ENCODE peak calls at places on chromosome 4, in eight cellular contexts. One of them, this sample, is unnamed.

GRCh38 chr4:602559-602942 is 22.8 kb upstream of the PDE6B start:
- DNase-seq in transverse colon: peak; percentile 88
- DNase-seq in upper lobe of left lung: peak; percentile 85
- DNase-seq in A549: peak; percentile 14
- DNase-seq in suprapubic skin: no peak
- DNase-seq in K562: peak; percentile 68
- DNase-seq in SK-N-SH: peak; percentile 79
- DNase-seq in ovary: no peak
- DNase-seq in this sample: no peak

GRCh38 chr4:126530996-126531585 is 1101.7 kb upstream of the INTU start:
- DNase-seq in A549: no peak
- DNase-seq in ovary: no peak
- DNase-seq in SK-N-SH: no peak
- DNase-seq in K562: no peak
- DNase-seq in upper lobe of left lung: no peak
- DNase-seq in suprapubic skin: no peak
- DNase-seq in transverse colon: no peak
- DNase-seq in this sample: no peak

GRCh38 chr4:68272860-68273259 is 27.4 kb upstream of the TMPRSS11B start:
- DNase-seq in upper lobe of left lung: no peak
- DNase-seq in A549: no peak
- DNase-seq in suprapubic skin: no peak
- DNase-seq in K562: no peak
- DNase-seq in SK-N-SH: no peak
- DNase-seq in transverse colon: no peak
- DNase-seq in ovary: no peak
- DNase-seq in this sample: no peak

GRCh38 chr4:25486171-25486570 is 109.1 kb downstream of the ANAPC4 start:
- DNase-seq in K562: no peak
- DNase-seq in SK-N-SH: no peak
- DNase-seq in transverse colon: no peak
- DNase-seq in upper lobe of left lung: no peak
- DNase-seq in ovary: no peak
- DNase-seq in A549: peak; percentile 21
- DNase-seq in suprapubic skin: no peak
- DNase-seq in this sample: no peak

GRCh38 chr4:41015031-41015675 is 199.2 kb downstream of the APBB2 start:
- DNase-seq in K562: no peak
- DNase-seq in ovary: no peak
- DNase-seq in SK-N-SH: no peak
- DNase-seq in A549: no peak
- DNase-seq in transverse colon: no peak
- DNase-seq in upper lobe of left lung: no peak
- DNase-seq in suprapubic skin: no peak
- DNase-seq in this sample: no peak

GRCh38 chr4:54654753-54655152 is 3.0 kb upstream of the KIT start:
- DNase-seq in transverse colon: no peak
- DNase-seq in suprapubic skin: no peak
- DNase-seq in ovary: no peak
- DNase-seq in K562: no peak
- DNase-seq in upper lobe of left lung: no peak
- DNase-seq in A549: no peak
- DNase-seq in SK-N-SH: no peak
- DNase-seq in this sample: no peak

GRCh38 chr4:185890196-185890595 is 78.2 kb upstream of the SORBS2 start:
- DNase-seq in ovary: no peak
- DNase-seq in suprapubic skin: no peak
- DNase-seq in A549: no peak
- DNase-seq in transverse colon: no peak
- DNase-seq in K562: no peak
- DNase-seq in upper lobe of left lung: no peak
- DNase-seq in SK-N-SH: no peak
- DNase-seq in this sample: no peak

GRCh38 chr4:78766650-78767049 is 9.5 kb upstream of the BMP2K start:
- DNase-seq in SK-N-SH: no peak
- DNase-seq in K562: no peak
- DNase-seq in suprapubic skin: no peak
- DNase-seq in ovary: no peak
- DNase-seq in upper lobe of left lung: no peak
- DNase-seq in transverse colon: no peak
- DNase-seq in A549: no peak
- DNase-seq in this sample: no peak

GRCh38 chr4:174398728-174399127 is 115.0 kb downstream of the CEP44 start:
- DNase-seq in transverse colon: no peak
- DNase-seq in A549: peak; percentile 51
- DNase-seq in ovary: no peak
- DNase-seq in upper lobe of left lung: no peak
- DNase-seq in SK-N-SH: no peak
- DNase-seq in suprapubic skin: no peak
- DNase-seq in K562: peak; percentile 22
- DNase-seq in this sample: no peak

GRCh38 chr4:73257242-73257994 is 1.2 kb downstream of the ANKRD17 start:
- DNase-seq in SK-N-SH: peak; percentile 66
- DNase-seq in K562: peak; percentile 86
- DNase-seq in A549: peak; percentile 79
- DNase-seq in ovary: peak; percentile 71
- DNase-seq in suprapubic skin: peak; percentile 83
- DNase-seq in transverse colon: peak; percentile 85
- DNase-seq in upper lobe of left lung: no peak
- DNase-seq in this sample: peak; percentile 60

GRCh38 chr4:77820836-77821561 is 1.8 kb upstream of the CNOT6L start:
- DNase-seq in SK-N-SH: peak; percentile 15
- DNase-seq in transverse colon: no peak
- DNase-seq in upper lobe of left lung: no peak
- DNase-seq in A549: no peak
- DNase-seq in K562: no peak
- DNase-seq in ovary: no peak
- DNase-seq in suprapubic skin: no peak
- DNase-seq in this sample: no peak

GRCh38 chr4:39613093-39613656 is 25.5 kb downstream of the SMIM14 start:
- DNase-seq in suprapubic skin: no peak
- DNase-seq in transverse colon: no peak
- DNase-seq in A549: peak; percentile 31
- DNase-seq in upper lobe of left lung: no peak
- DNase-seq in K562: no peak
- DNase-seq in ovary: no peak
- DNase-seq in SK-N-SH: no peak
- DNase-seq in this sample: no peak

GRCh38 chr4:11297201-11297600 is 131.5 kb downstream of the HS3ST1 start:
- DNase-seq in ovary: no peak
- DNase-seq in transverse colon: no peak
- DNase-seq in K562: no peak
- DNase-seq in upper lobe of left lung: no peak
- DNase-seq in SK-N-SH: no peak
- DNase-seq in suprapubic skin: no peak
- DNase-seq in A549: no peak
- DNase-seq in this sample: no peak

GRCh38 chr4:47899639-47900038 is 14.7 kb downstream of the NFXL1 start:
- DNase-seq in K562: no peak
- DNase-seq in suprapubic skin: no peak
- DNase-seq in transverse colon: no peak
- DNase-seq in A549: no peak
- DNase-seq in SK-N-SH: no peak
- DNase-seq in ovary: no peak
- DNase-seq in upper lobe of left lung: no peak
- DNase-seq in this sample: no peak

GRCh38 chr4:40255722-40256281 is 59.0 kb downstream of the RHOH start:
- DNase-seq in ovary: no peak
- DNase-seq in upper lobe of left lung: no peak
- DNase-seq in transverse colon: no peak
- DNase-seq in suprapubic skin: no peak
- DNase-seq in K562: peak; percentile 23
- DNase-seq in A549: peak; percentile 96
- DNase-seq in SK-N-SH: no peak
- DNase-seq in this sample: no peak

GRCh38 chr4:17347445-17347844 is 164.4 kb downstream of the QDPR start:
- DNase-seq in ovary: no peak
- DNase-seq in K562: peak; percentile 46
- DNase-seq in A549: peak; percentile 3
- DNase-seq in suprapubic skin: no peak
- DNase-seq in SK-N-SH: peak; percentile 46
- DNase-seq in upper lobe of left lung: no peak
- DNase-seq in transverse colon: no peak
- DNase-seq in this sample: peak; percentile 48

GRCh38 chr4:75968084-75968483 is 22.7 kb downstream of the SDAD1 start:
- DNase-seq in K562: no peak
- DNase-seq in transverse colon: no peak
- DNase-seq in A549: no peak
- DNase-seq in ovary: no peak
- DNase-seq in SK-N-SH: no peak
- DNase-seq in upper lobe of left lung: no peak
- DNase-seq in suprapubic skin: no peak
- DNase-seq in this sample: no peak

GRCh38 chr4:1419708-1420107 is 13.5 kb upstream of the NKX1-1 start:
- DNase-seq in K562: no peak
- DNase-seq in upper lobe of left lung: no peak
- DNase-seq in A549: no peak
- DNase-seq in transverse colon: no peak
- DNase-seq in suprapubic skin: no peak
- DNase-seq in ovary: no peak
- DNase-seq in SK-N-SH: no peak
- DNase-seq in this sample: no peak

DNA sequence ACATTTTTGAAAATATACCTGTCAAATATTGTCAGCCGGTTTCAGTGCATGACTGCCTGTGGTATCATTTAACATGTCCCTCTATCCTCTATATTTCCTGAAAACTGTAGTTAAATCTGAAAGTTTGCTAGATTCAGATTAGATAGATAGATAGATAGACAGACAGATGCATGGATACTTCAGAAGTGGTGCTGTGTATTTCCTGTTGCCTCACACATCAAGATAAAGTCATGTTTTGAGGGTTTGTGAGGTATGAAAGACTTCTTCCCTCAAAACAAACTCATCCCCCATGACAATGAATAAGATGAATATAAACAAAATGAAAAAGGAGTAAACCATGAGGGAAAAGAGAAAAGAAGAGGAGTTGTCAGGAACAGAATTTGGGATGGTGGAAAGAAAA is 6.0 kb upstream of the BST1 start:
- DNase-seq in A549: no peak
- DNase-seq in K562: no peak
- DNase-seq in ovary: no peak
- DNase-seq in suprapubic skin: no peak
- DNase-seq in SK-N-SH: no peak
- DNase-seq in upper lobe of left lung: no peak
- DNase-seq in transverse colon: no peak
- DNase-seq in this sample: no peak
- H3K4me1 ChIP-seq in A549: peaks cover 46% of the 10 kb centered on the region
- H3K4me1 ChIP-seq in K562: no peaks in the 10 kb centered on the region
- H3K4me1 ChIP-seq in ovary: no peaks in the 10 kb centered on the region
- H3K4me1 ChIP-seq in suprapubic skin: no peaks in the 10 kb centered on the region
- H3K4me1 ChIP-seq in SK-N-SH: no peaks in the 10 kb centered on the region
- H3K4me1 ChIP-seq in upper lobe of left lung: no peaks in the 10 kb centered on the region
- H3K4me1 ChIP-seq in transverse colon: no peaks in the 10 kb centered on the region
- H3K4me1 ChIP-seq in this sample: peaks cover 5% of the 10 kb centered on the region

DNA sequence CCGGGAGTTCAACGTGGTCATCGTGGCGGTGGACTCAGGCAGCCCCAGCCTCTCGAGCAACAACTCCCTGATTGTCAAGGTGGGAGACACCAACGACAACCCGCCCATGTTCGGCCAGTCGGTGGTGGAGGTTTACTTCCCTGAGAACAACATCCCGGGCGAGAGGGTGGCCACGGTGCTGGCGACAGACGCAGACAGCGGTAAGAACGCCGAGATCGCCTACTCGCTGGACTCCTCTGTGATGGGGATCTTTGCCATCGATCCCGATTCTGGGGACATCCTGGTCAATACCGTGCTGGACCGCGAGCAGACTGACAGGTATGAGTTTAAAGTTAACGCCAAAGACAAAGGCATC is 2.7 kb downstream of the PCDH7 start:
- DNase-seq in transverse colon: no peak
- DNase-seq in K562: no peak
- DNase-seq in A549: no peak
- DNase-seq in suprapubic skin: no peak
- DNase-seq in SK-N-SH: peak; percentile 14
- DNase-seq in ovary: no peak
- DNase-seq in upper lobe of left lung: peak; percentile 46
- DNase-seq in this sample: no peak
- H3K4me3 ChIP-seq in transverse colon: peak overlapping the region; percentile 73
- H3K4me3 ChIP-seq in K562: no peak overlapping the region
- H3K4me3 ChIP-seq in A549: no peak overlapping the region
- H3K4me3 ChIP-seq in suprapubic skin: peak overlapping the region; percentile 74
- H3K4me3 ChIP-seq in SK-N-SH: no peak overlapping the region
- H3K4me3 ChIP-seq in ovary: peak overlapping the region; percentile 57
- H3K4me3 ChIP-seq in upper lobe of left lung: no peak overlapping the region
- H3K4me3 ChIP-seq in this sample: peak overlapping the region; percentile 63

GRCh38 chr4:85825937-85826678 is 351.2 kb downstream of the ARHGAP24 start:
- DNase-seq in SK-N-SH: peak; percentile 8
- DNase-seq in transverse colon: peak; percentile 24
- DNase-seq in upper lobe of left lung: no peak
- DNase-seq in A549: peak; percentile 61
- DNase-seq in suprapubic skin: no peak
- DNase-seq in K562: no peak
- DNase-seq in ovary: no peak
- DNase-seq in this sample: no peak
- TF ChIP-seq EP300 in SK-N-SH: no peak
- TF ChIP-seq EP300 in transverse colon: no peak
- TF ChIP-seq EP300 in upper lobe of left lung: no peak
- TF ChIP-seq EP300 in A549: no peak
- TF ChIP-seq EP300 in suprapubic skin: no peak
- TF ChIP-seq EP300 in K562: no peak
- TF ChIP-seq EP300 in ovary: no peak
- TF ChIP-seq EP300 in this sample: no peak

GRCh38 chr4:56218230-56218895 is 168.9 kb downstream of the AASDH start:
- DNase-seq in transverse colon: no peak
- DNase-seq in K562: no peak
- DNase-seq in A549: no peak
- DNase-seq in SK-N-SH: no peak
- DNase-seq in upper lobe of left lung: no peak
- DNase-seq in ovary: no peak
- DNase-seq in suprapubic skin: no peak
- DNase-seq in this sample: no peak

GRCh38 chr4:56215138-56215793 is 172.0 kb downstream of the AASDH start:
- DNase-seq in K562: no peak
- DNase-seq in ovary: no peak
- DNase-seq in SK-N-SH: no peak
- DNase-seq in A549: peak; percentile 2
- DNase-seq in upper lobe of left lung: no peak
- DNase-seq in transverse colon: no peak
- DNase-seq in suprapubic skin: no peak
- DNase-seq in this sample: no peak

GRCh38 chr4:56213543-56213942 is 173.7 kb downstream of the AASDH start:
- DNase-seq in upper lobe of left lung: no peak
- DNase-seq in SK-N-SH: no peak
- DNase-seq in ovary: no peak
- DNase-seq in A549: no peak
- DNase-seq in K562: no peak
- DNase-seq in transverse colon: no peak
- DNase-seq in suprapubic skin: no peak
- DNase-seq in this sample: no peak

GRCh38 chr4:56217383-56217890 is 169.9 kb downstream of the AASDH start:
- DNase-seq in transverse colon: no peak
- DNase-seq in SK-N-SH: no peak
- DNase-seq in suprapubic skin: no peak
- DNase-seq in upper lobe of left lung: no peak
- DNase-seq in ovary: no peak
- DNase-seq in K562: no peak
- DNase-seq in A549: no peak
- DNase-seq in this sample: no peak

DNA sequence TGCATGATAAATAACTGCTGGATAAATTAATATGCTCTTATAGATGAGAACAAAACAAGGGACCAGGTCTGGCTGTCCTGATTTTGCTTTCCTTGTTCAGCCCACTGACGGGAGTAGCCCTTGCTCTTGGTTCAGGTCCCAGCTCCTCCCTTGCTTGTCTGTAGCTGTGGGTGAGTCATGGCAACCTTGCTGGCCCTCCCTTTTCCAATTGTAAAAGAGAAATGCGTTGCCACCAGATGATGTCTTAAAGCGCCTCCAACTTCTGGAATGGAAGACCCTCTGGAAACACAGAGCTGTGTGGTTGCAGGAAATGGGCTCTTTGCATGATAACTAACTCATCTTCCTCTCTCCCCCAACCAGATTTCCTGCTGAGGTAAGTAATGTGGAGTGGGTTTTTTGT is 171.4 kb downstream of the AASDH start:
- DNase-seq in ovary: no peak
- DNase-seq in upper lobe of left lung: no peak
- DNase-seq in transverse colon: peak; percentile 72
- DNase-seq in suprapubic skin: no peak
- DNase-seq in K562: no peak
- DNase-seq in A549: peak; percentile 12
- DNase-seq in SK-N-SH: peak; percentile 17
- DNase-seq in this sample: no peak
- H3K4me1 ChIP-seq in ovary: no peaks in the 10 kb centered on the region
- H3K4me1 ChIP-seq in upper lobe of left lung: no peaks in the 10 kb centered on the region
- H3K4me1 ChIP-seq in transverse colon: no peaks in the 10 kb centered on the region
- H3K4me1 ChIP-seq in suprapubic skin: peaks cover 6% of the 10 kb centered on the region
- H3K4me1 ChIP-seq in K562: no peaks in the 10 kb centered on the region
- H3K4me1 ChIP-seq in A549: peaks cover 5% of the 10 kb centered on the region
- H3K4me1 ChIP-seq in SK-N-SH: peaks cover 3% of the 10 kb centered on the region
- H3K4me1 ChIP-seq in this sample: no peaks in the 10 kb centered on the region

This sample was measured in tibial nerve.